ENCODE peak calls at places on chromosomes 12 and 14, in seven cellular contexts. E, Q, P, L, N, J and R are unnamed samples.

GRCh38 chr12:6758511-6758910 is 5.6 kb upstream of the MLF2 start:
- DNase-seq in P (no peak), Q (no peak), E (no peak), J (no peak), L (no peak), N (no peak), R (no peak)

GRCh38 chr12:131309700-131310099 is 356.0 kb downstream of the ADGRD1 start:
- DNase-seq in E (no peak), Q (no peak), N (no peak), J (no peak), L (no peak), P (no peak), R (no peak)

GRCh38 chr12:470133-470532 is 10.4 kb downstream of the B4GALNT3 start:
- DNase-seq in Q (no peak), L (no peak), P (no peak), N (no peak), E (no peak), J (no peak), R (no peak)

GRCh38 chr14:51367600-51367931 is 127.5 kb downstream of the TMX1 start:
- DNase-seq in N (peak; percentile 91), J (no peak), Q (no peak), P (no peak), L (no peak), E (no peak), R (no peak)

GRCh38 chr12:9364224-9365176 is 156.3 kb upstream of the PZP start:
- DNase-seq in N (peak; percentile 83), J (no peak), L (no peak), P (peak; percentile 31), E (no peak), Q (no peak), R (no peak)

GRCh38 chr14:92408186-92408585 is 85.2 kb downstream of the SLC24A4 start:
- DNase-seq in L (no peak), J (no peak), N (peak; percentile 71), P (no peak), E (no peak), Q (no peak), R (no peak)

GRCh38 chr14:26598672-26599131 is 869 bp upstream of the NOVA1 start:
- DNase-seq in E (no peak), L (no peak), P (no peak), Q (no peak), J (no peak), N (peak; percentile 35), R (peak; percentile 31)

GRCh38 chr12:88922816-88923215 is 342.5 kb upstream of the KITLG start:
- DNase-seq in L (no peak), J (no peak), Q (no peak), P (no peak), E (no peak), N (peak; percentile 48), R (no peak)

GRCh38 chr14:65369560-65369959 is 43.0 kb upstream of the FUT8 start:
- DNase-seq in L (no peak), P (no peak), J (no peak), N (no peak), E (no peak), Q (no peak), R (no peak)

GRCh38 chr12:5222011-5222461 is 178.4 kb downstream of the KCNA5 start:
- DNase-seq in P (no peak), L (no peak), J (no peak), E (no peak), N (no peak), Q (no peak), R (no peak)

GRCh38 chr14:101034986-101035385 is 131.5 kb upstream of the RTL1 start:
- DNase-seq in E (no peak), N (no peak), L (peak; percentile 15), P (no peak), J (no peak), Q (no peak), R (no peak)

GRCh38 chr12:121240484-121241202 is 30.7 kb downstream of the P2RX4 start:
- DNase-seq in L (peak; percentile 92), J (peak; percentile 76), Q (no peak), E (peak; percentile 82), N (peak; percentile 32), P (peak; percentile 72), R (no peak)

GRCh38 chr12:14479004-14479403 is 88.7 kb downstream of the PLBD1 start:
- DNase-seq in Q (no peak), P (no peak), E (no peak), L (no peak), J (no peak), N (no peak), R (no peak)

GRCh38 chr12:67082221-67082620 is 186.9 kb upstream of the CAND1 start:
- DNase-seq in J (no peak), N (no peak), Q (no peak), P (no peak), L (no peak), E (no peak), R (no peak)

GRCh38 chr14:98931911-98932310 is 340.1 kb downstream of the BCL11B start:
- DNase-seq in P (no peak), N (no peak), L (no peak), Q (no peak), J (no peak), E (no peak), R (no peak)

GRCh38 chr12:102939059-102939458 is 18.4 kb upstream of the ASCL1 start:
- DNase-seq in J (no peak), Q (no peak), E (no peak), N (no peak), L (no peak), P (no peak), R (no peak)

GRCh38 chr12:131905081-131905639 is 10.7 kb downstream of the ULK1 start:
- DNase-seq in P (no peak), E (no peak), Q (no peak), L (no peak), N (no peak), J (no peak), R (no peak)

GRCh38 chr14:50999726-51000125 is 55.4 kb upstream of the PYGL start:
- DNase-seq in N (no peak), L (no peak), E (no peak), J (no peak), P (no peak), Q (no peak), R (no peak)

GRCh38 chr12:30624009-30624408 is 71.7 kb downstream of the IPO8 start:
- DNase-seq in P (no peak), N (no peak), E (no peak), Q (no peak), J (no peak), L (no peak), R (no peak)

GRCh38 chr12:24705741-24706358 is 243.1 kb downstream of the BCAT1 start:
- DNase-seq in J (no peak), E (no peak), N (no peak), L (no peak), Q (no peak), P (no peak), R (no peak)

GRCh38 chr14:77206877-77207389 is 25.3 kb downstream of the TMEM63C start:
- DNase-seq in N (no peak), J (no peak), L (no peak), Q (no peak), E (no peak), P (no peak), R (no peak)

GRCh38 chr14:103871596-103872480 is 24.5 kb upstream of the PPP1R13B start:
- DNase-seq in J (peak; percentile 58), N (no peak), P (no peak), E (peak; percentile 92), L (no peak), Q (no peak), R (no peak)

GRCh38 chr14:36268957-36269734 is 51.3 kb downstream of the MBIP start:
- DNase-seq in E (no peak), J (no peak), L (no peak), Q (no peak), P (no peak), N (no peak), R (no peak)